ENCODE peak calls at places on chromosome 10, in eight cellular contexts. One of them, this sample, is unnamed.

GRCh38 chr10:28082316-28082715 is 83.4 kb upstream of the ODAD2 start:
- DNase-seq in skeletal muscle cell: no peak
- DNase-seq in stimulated activated CD4-positive, alpha-beta T cell treated with anti-CD3 and anti-CD28 coated beads, Interleukin-4, amount 100 ng/mL, for 24 hours: no peak
- DNase-seq in NCI-H1436: no peak
- DNase-seq in fibroblast of mammary gland: no peak
- DNase-seq in stomach: no peak
- DNase-seq in activated CD4-positive, alpha-beta T cell treated with anti-CD3 and anti-CD28 coated beads, Interleukin-2, amount 50 U/mL, for 24 hours: no peak
- DNase-seq in nephron progenitor cell: no peak
- DNase-seq in this sample: no peak

GRCh38 chr10:45180946-45181439 is 134.4 kb downstream of the OR13A1 start:
- DNase-seq in stimulated activated CD4-positive, alpha-beta T cell treated with anti-CD3 and anti-CD28 coated beads, Interleukin-4, amount 100 ng/mL, for 24 hours: no peak
- DNase-seq in stomach: no peak
- DNase-seq in NCI-H1436: no peak
- DNase-seq in fibroblast of mammary gland: no peak
- DNase-seq in activated CD4-positive, alpha-beta T cell treated with anti-CD3 and anti-CD28 coated beads, Interleukin-2, amount 50 U/mL, for 24 hours: no peak
- DNase-seq in nephron progenitor cell: no peak
- DNase-seq in skeletal muscle cell: no peak
- DNase-seq in this sample: no peak

GRCh38 chr10:15897282-15897681 is 37.0 kb upstream of the MINDY3 start:
- DNase-seq in activated CD4-positive, alpha-beta T cell treated with anti-CD3 and anti-CD28 coated beads, Interleukin-2, amount 50 U/mL, for 24 hours: no peak
- DNase-seq in stomach: no peak
- DNase-seq in NCI-H1436: no peak
- DNase-seq in skeletal muscle cell: peak
- DNase-seq in stimulated activated CD4-positive, alpha-beta T cell treated with anti-CD3 and anti-CD28 coated beads, Interleukin-4, amount 100 ng/mL, for 24 hours: no peak
- DNase-seq in fibroblast of mammary gland: peak
- DNase-seq in nephron progenitor cell: no peak
- DNase-seq in this sample: no peak

GRCh38 chr10:89414146-89414878 is at the start of gene IFIT5:
- DNase-seq in skeletal muscle cell: no peak
- DNase-seq in nephron progenitor cell: peak
- DNase-seq in stimulated activated CD4-positive, alpha-beta T cell treated with anti-CD3 and anti-CD28 coated beads, Interleukin-4, amount 100 ng/mL, for 24 hours: peak
- DNase-seq in fibroblast of mammary gland: peak
- DNase-seq in stomach: peak
- DNase-seq in activated CD4-positive, alpha-beta T cell treated with anti-CD3 and anti-CD28 coated beads, Interleukin-2, amount 50 U/mL, for 24 hours: peak
- DNase-seq in NCI-H1436: peak
- DNase-seq in this sample: peak

GRCh38 chr10:60280475-60280874 is 109.2 kb downstream of the ANK3 start:
- DNase-seq in skeletal muscle cell: no peak
- DNase-seq in NCI-H1436: no peak
- DNase-seq in stomach: no peak
- DNase-seq in activated CD4-positive, alpha-beta T cell treated with anti-CD3 and anti-CD28 coated beads, Interleukin-2, amount 50 U/mL, for 24 hours: no peak
- DNase-seq in fibroblast of mammary gland: no peak
- DNase-seq in nephron progenitor cell: no peak
- DNase-seq in stimulated activated CD4-positive, alpha-beta T cell treated with anti-CD3 and anti-CD28 coated beads, Interleukin-4, amount 100 ng/mL, for 24 hours: no peak
- DNase-seq in this sample: no peak

GRCh38 chr10:133378251-133379096 is 588 bp upstream of the PAOX start:
- DNase-seq in stomach: peak
- DNase-seq in stimulated activated CD4-positive, alpha-beta T cell treated with anti-CD3 and anti-CD28 coated beads, Interleukin-4, amount 100 ng/mL, for 24 hours: peak
- DNase-seq in nephron progenitor cell: peak
- DNase-seq in skeletal muscle cell: no peak
- DNase-seq in NCI-H1436: peak
- DNase-seq in activated CD4-positive, alpha-beta T cell treated with anti-CD3 and anti-CD28 coated beads, Interleukin-2, amount 50 U/mL, for 24 hours: peak
- DNase-seq in fibroblast of mammary gland: peak
- DNase-seq in this sample: peak

GRCh38 chr10:51386248-51386885 is 312.1 kb downstream of the PRKG1 start:
- DNase-seq in NCI-H1436: no peak
- DNase-seq in skeletal muscle cell: no peak
- DNase-seq in activated CD4-positive, alpha-beta T cell treated with anti-CD3 and anti-CD28 coated beads, Interleukin-2, amount 50 U/mL, for 24 hours: no peak
- DNase-seq in nephron progenitor cell: no peak
- DNase-seq in stomach: no peak
- DNase-seq in fibroblast of mammary gland: peak
- DNase-seq in stimulated activated CD4-positive, alpha-beta T cell treated with anti-CD3 and anti-CD28 coated beads, Interleukin-4, amount 100 ng/mL, for 24 hours: no peak
- DNase-seq in this sample: no peak

GRCh38 chr10:95742529-95742884 is 13.5 kb upstream of the ENTPD1 start:
- DNase-seq in stimulated activated CD4-positive, alpha-beta T cell treated with anti-CD3 and anti-CD28 coated beads, Interleukin-4, amount 100 ng/mL, for 24 hours: no peak
- DNase-seq in nephron progenitor cell: no peak
- DNase-seq in skeletal muscle cell: peak
- DNase-seq in stomach: peak
- DNase-seq in fibroblast of mammary gland: no peak
- DNase-seq in NCI-H1436: no peak
- DNase-seq in activated CD4-positive, alpha-beta T cell treated with anti-CD3 and anti-CD28 coated beads, Interleukin-2, amount 50 U/mL, for 24 hours: no peak
- DNase-seq in this sample: no peak

GRCh38 chr10:51700228-51700835 is 937 bp upstream of the CSTF2T start:
- DNase-seq in NCI-H1436: no peak
- DNase-seq in skeletal muscle cell: no peak
- DNase-seq in fibroblast of mammary gland: no peak
- DNase-seq in nephron progenitor cell: no peak
- DNase-seq in activated CD4-positive, alpha-beta T cell treated with anti-CD3 and anti-CD28 coated beads, Interleukin-2, amount 50 U/mL, for 24 hours: no peak
- DNase-seq in stomach: peak
- DNase-seq in stimulated activated CD4-positive, alpha-beta T cell treated with anti-CD3 and anti-CD28 coated beads, Interleukin-4, amount 100 ng/mL, for 24 hours: peak
- DNase-seq in this sample: no peak

GRCh38 chr10:50470798-50471582 is 152.8 kb downstream of the SGMS1 start:
- DNase-seq in nephron progenitor cell: no peak
- DNase-seq in stimulated activated CD4-positive, alpha-beta T cell treated with anti-CD3 and anti-CD28 coated beads, Interleukin-4, amount 100 ng/mL, for 24 hours: no peak
- DNase-seq in activated CD4-positive, alpha-beta T cell treated with anti-CD3 and anti-CD28 coated beads, Interleukin-2, amount 50 U/mL, for 24 hours: no peak
- DNase-seq in skeletal muscle cell: no peak
- DNase-seq in stomach: no peak
- DNase-seq in NCI-H1436: no peak
- DNase-seq in fibroblast of mammary gland: no peak
- DNase-seq in this sample: no peak

GRCh38 chr10:50796693-50797092 is 57.0 kb downstream of the ASAH2B start:
- DNase-seq in fibroblast of mammary gland: no peak
- DNase-seq in NCI-H1436: no peak
- DNase-seq in stimulated activated CD4-positive, alpha-beta T cell treated with anti-CD3 and anti-CD28 coated beads, Interleukin-4, amount 100 ng/mL, for 24 hours: no peak
- DNase-seq in activated CD4-positive, alpha-beta T cell treated with anti-CD3 and anti-CD28 coated beads, Interleukin-2, amount 50 U/mL, for 24 hours: no peak
- DNase-seq in nephron progenitor cell: no peak
- DNase-seq in skeletal muscle cell: no peak
- DNase-seq in stomach: no peak
- DNase-seq in this sample: no peak

GRCh38 chr10:36730316-36730715 is 395.1 kb upstream of the ANKRD30A start:
- DNase-seq in stomach: no peak
- DNase-seq in activated CD4-positive, alpha-beta T cell treated with anti-CD3 and anti-CD28 coated beads, Interleukin-2, amount 50 U/mL, for 24 hours: no peak
- DNase-seq in skeletal muscle cell: no peak
- DNase-seq in fibroblast of mammary gland: no peak
- DNase-seq in NCI-H1436: no peak
- DNase-seq in stimulated activated CD4-positive, alpha-beta T cell treated with anti-CD3 and anti-CD28 coated beads, Interleukin-4, amount 100 ng/mL, for 24 hours: no peak
- DNase-seq in nephron progenitor cell: no peak
- DNase-seq in this sample: no peak

GRCh38 chr10:82377608-82378007 is 502.6 kb downstream of the NRG3 start:
- DNase-seq in activated CD4-positive, alpha-beta T cell treated with anti-CD3 and anti-CD28 coated beads, Interleukin-2, amount 50 U/mL, for 24 hours: no peak
- DNase-seq in fibroblast of mammary gland: peak
- DNase-seq in nephron progenitor cell: no peak
- DNase-seq in stimulated activated CD4-positive, alpha-beta T cell treated with anti-CD3 and anti-CD28 coated beads, Interleukin-4, amount 100 ng/mL, for 24 hours: no peak
- DNase-seq in stomach: no peak
- DNase-seq in skeletal muscle cell: peak
- DNase-seq in NCI-H1436: no peak
- DNase-seq in this sample: no peak

GRCh38 chr10:44628921-44629320 is 244.0 kb upstream of the CXCL12 start:
- DNase-seq in fibroblast of mammary gland: peak
- DNase-seq in activated CD4-positive, alpha-beta T cell treated with anti-CD3 and anti-CD28 coated beads, Interleukin-2, amount 50 U/mL, for 24 hours: no peak
- DNase-seq in stimulated activated CD4-positive, alpha-beta T cell treated with anti-CD3 and anti-CD28 coated beads, Interleukin-4, amount 100 ng/mL, for 24 hours: no peak
- DNase-seq in NCI-H1436: no peak
- DNase-seq in nephron progenitor cell: no peak
- DNase-seq in skeletal muscle cell: peak
- DNase-seq in stomach: no peak
- DNase-seq in this sample: no peak

GRCh38 chr10:13062813-13063212 is 37.1 kb upstream of the OPTN start:
- DNase-seq in NCI-H1436: no peak
- DNase-seq in stimulated activated CD4-positive, alpha-beta T cell treated with anti-CD3 and anti-CD28 coated beads, Interleukin-4, amount 100 ng/mL, for 24 hours: peak
- DNase-seq in skeletal muscle cell: no peak
- DNase-seq in stomach: no peak
- DNase-seq in activated CD4-positive, alpha-beta T cell treated with anti-CD3 and anti-CD28 coated beads, Interleukin-2, amount 50 U/mL, for 24 hours: no peak
- DNase-seq in nephron progenitor cell: no peak
- DNase-seq in fibroblast of mammary gland: peak
- DNase-seq in this sample: no peak

GRCh38 chr10:44300666-44301649 is 83.9 kb downstream of the CXCL12 start:
- DNase-seq in skeletal muscle cell: peak
- DNase-seq in activated CD4-positive, alpha-beta T cell treated with anti-CD3 and anti-CD28 coated beads, Interleukin-2, amount 50 U/mL, for 24 hours: no peak
- DNase-seq in fibroblast of mammary gland: peak
- DNase-seq in stomach: peak
- DNase-seq in nephron progenitor cell: no peak
- DNase-seq in stimulated activated CD4-positive, alpha-beta T cell treated with anti-CD3 and anti-CD28 coated beads, Interleukin-4, amount 100 ng/mL, for 24 hours: no peak
- DNase-seq in NCI-H1436: no peak
- DNase-seq in this sample: no peak

GRCh38 chr10:132509506-132510173 is 27.9 kb upstream of the INPP5A start:
- DNase-seq in stimulated activated CD4-positive, alpha-beta T cell treated with anti-CD3 and anti-CD28 coated beads, Interleukin-4, amount 100 ng/mL, for 24 hours: no peak
- DNase-seq in activated CD4-positive, alpha-beta T cell treated with anti-CD3 and anti-CD28 coated beads, Interleukin-2, amount 50 U/mL, for 24 hours: no peak
- DNase-seq in stomach: no peak
- DNase-seq in skeletal muscle cell: no peak
- DNase-seq in fibroblast of mammary gland: no peak
- DNase-seq in nephron progenitor cell: no peak
- DNase-seq in NCI-H1436: no peak
- DNase-seq in this sample: no peak

GRCh38 chr10:689433-690226 is at the start of gene DIP2C:
- DNase-seq in stimulated activated CD4-positive, alpha-beta T cell treated with anti-CD3 and anti-CD28 coated beads, Interleukin-4, amount 100 ng/mL, for 24 hours: no peak
- DNase-seq in fibroblast of mammary gland: peak
- DNase-seq in stomach: peak
- DNase-seq in skeletal muscle cell: peak
- DNase-seq in activated CD4-positive, alpha-beta T cell treated with anti-CD3 and anti-CD28 coated beads, Interleukin-2, amount 50 U/mL, for 24 hours: no peak
- DNase-seq in nephron progenitor cell: peak
- DNase-seq in NCI-H1436: peak
- DNase-seq in this sample: no peak

GRCh38 chr10:28730031-28730778 is 52.9 kb downstream of the BAMBI start:
- DNase-seq in fibroblast of mammary gland: no peak
- DNase-seq in skeletal muscle cell: no peak
- DNase-seq in stimulated activated CD4-positive, alpha-beta T cell treated with anti-CD3 and anti-CD28 coated beads, Interleukin-4, amount 100 ng/mL, for 24 hours: no peak
- DNase-seq in NCI-H1436: no peak
- DNase-seq in activated CD4-positive, alpha-beta T cell treated with anti-CD3 and anti-CD28 coated beads, Interleukin-2, amount 50 U/mL, for 24 hours: no peak
- DNase-seq in nephron progenitor cell: no peak
- DNase-seq in stomach: no peak
- DNase-seq in this sample: no peak

GRCh38 chr10:46555713-46556514 is 544 bp downstream of the GPRIN2 start:
- DNase-seq in nephron progenitor cell: peak
- DNase-seq in activated CD4-positive, alpha-beta T cell treated with anti-CD3 and anti-CD28 coated beads, Interleukin-2, amount 50 U/mL, for 24 hours: no peak
- DNase-seq in NCI-H1436: no peak
- DNase-seq in stomach: peak
- DNase-seq in fibroblast of mammary gland: no peak
- DNase-seq in stimulated activated CD4-positive, alpha-beta T cell treated with anti-CD3 and anti-CD28 coated beads, Interleukin-4, amount 100 ng/mL, for 24 hours: peak
- DNase-seq in skeletal muscle cell: no peak
- DNase-seq in this sample: no peak

GRCh38 chr10:23474081-23474480 is 35.2 kb downstream of the OTUD1 start:
- DNase-seq in nephron progenitor cell: no peak
- DNase-seq in stomach: no peak
- DNase-seq in fibroblast of mammary gland: no peak
- DNase-seq in skeletal muscle cell: no peak
- DNase-seq in stimulated activated CD4-positive, alpha-beta T cell treated with anti-CD3 and anti-CD28 coated beads, Interleukin-4, amount 100 ng/mL, for 24 hours: no peak
- DNase-seq in NCI-H1436: no peak
- DNase-seq in activated CD4-positive, alpha-beta T cell treated with anti-CD3 and anti-CD28 coated beads, Interleukin-2, amount 50 U/mL, for 24 hours: no peak
- DNase-seq in this sample: no peak

GRCh38 chr10:132299381-132300336 is 8.1 kb downstream of the STK32C start:
- DNase-seq in stomach: no peak
- DNase-seq in activated CD4-positive, alpha-beta T cell treated with anti-CD3 and anti-CD28 coated beads, Interleukin-2, amount 50 U/mL, for 24 hours: no peak
- DNase-seq in stimulated activated CD4-positive, alpha-beta T cell treated with anti-CD3 and anti-CD28 coated beads, Interleukin-4, amount 100 ng/mL, for 24 hours: no peak
- DNase-seq in skeletal muscle cell: no peak
- DNase-seq in fibroblast of mammary gland: no peak
- DNase-seq in nephron progenitor cell: no peak
- DNase-seq in NCI-H1436: no peak
- DNase-seq in this sample: no peak

GRCh38 chr10:14584643-14585042 is 190.1 kb downstream of the FAM107B start:
- DNase-seq in stomach: peak
- DNase-seq in NCI-H1436: no peak
- DNase-seq in fibroblast of mammary gland: no peak
- DNase-seq in skeletal muscle cell: no peak
- DNase-seq in activated CD4-positive, alpha-beta T cell treated with anti-CD3 and anti-CD28 coated beads, Interleukin-2, amount 50 U/mL, for 24 hours: no peak
- DNase-seq in nephron progenitor cell: no peak
- DNase-seq in stimulated activated CD4-positive, alpha-beta T cell treated with anti-CD3 and anti-CD28 coated beads, Interleukin-4, amount 100 ng/mL, for 24 hours: peak
- DNase-seq in this sample: no peak

GRCh38 chr10:110746254-110746826 is 102.2 kb downstream of the RBM20 start:
- DNase-seq in NCI-H1436: peak
- DNase-seq in stimulated activated CD4-positive, alpha-beta T cell treated with anti-CD3 and anti-CD28 coated beads, Interleukin-4, amount 100 ng/mL, for 24 hours: peak
- DNase-seq in activated CD4-positive, alpha-beta T cell treated with anti-CD3 and anti-CD28 coated beads, Interleukin-2, amount 50 U/mL, for 24 hours: no peak
- DNase-seq in nephron progenitor cell: peak
- DNase-seq in stomach: peak
- DNase-seq in fibroblast of mammary gland: peak
- DNase-seq in skeletal muscle cell: peak
- DNase-seq in this sample: peak

GRCh38 chr10:50593523-50593922 is 30.2 kb downstream of the SGMS1 start:
- DNase-seq in fibroblast of mammary gland: peak
- DNase-seq in nephron progenitor cell: no peak
- DNase-seq in stomach: no peak
- DNase-seq in activated CD4-positive, alpha-beta T cell treated with anti-CD3 and anti-CD28 coated beads, Interleukin-2, amount 50 U/mL, for 24 hours: no peak
- DNase-seq in skeletal muscle cell: peak
- DNase-seq in stimulated activated CD4-positive, alpha-beta T cell treated with anti-CD3 and anti-CD28 coated beads, Interleukin-4, amount 100 ng/mL, for 24 hours: no peak
- DNase-seq in NCI-H1436: no peak
- DNase-seq in this sample: no peak

GRCh38 chr10:110535958-110536891 is 31.3 kb upstream of the SMC3 start:
- DNase-seq in nephron progenitor cell: no peak
- DNase-seq in stomach: peak
- DNase-seq in activated CD4-positive, alpha-beta T cell treated with anti-CD3 and anti-CD28 coated beads, Interleukin-2, amount 50 U/mL, for 24 hours: no peak
- DNase-seq in skeletal muscle cell: peak
- DNase-seq in fibroblast of mammary gland: peak
- DNase-seq in stimulated activated CD4-positive, alpha-beta T cell treated with anti-CD3 and anti-CD28 coated beads, Interleukin-4, amount 100 ng/mL, for 24 hours: peak
- DNase-seq in NCI-H1436: no peak
- DNase-seq in this sample: peak

GRCh38 chr10:122265896-122266295 is 5.2 kb upstream of the BTBD16 start:
- DNase-seq in nephron progenitor cell: no peak
- DNase-seq in activated CD4-positive, alpha-beta T cell treated with anti-CD3 and anti-CD28 coated beads, Interleukin-2, amount 50 U/mL, for 24 hours: no peak
- DNase-seq in stomach: no peak
- DNase-seq in fibroblast of mammary gland: no peak
- DNase-seq in skeletal muscle cell: no peak
- DNase-seq in stimulated activated CD4-positive, alpha-beta T cell treated with anti-CD3 and anti-CD28 coated beads, Interleukin-4, amount 100 ng/mL, for 24 hours: no peak
- DNase-seq in NCI-H1436: no peak
- DNase-seq in this sample: no peak

GRCh38 chr10:130802301-130802700 is 509.2 kb downstream of the TCERG1L start:
- DNase-seq in activated CD4-positive, alpha-beta T cell treated with anti-CD3 and anti-CD28 coated beads, Interleukin-2, amount 50 U/mL, for 24 hours: no peak
- DNase-seq in stomach: no peak
- DNase-seq in stimulated activated CD4-positive, alpha-beta T cell treated with anti-CD3 and anti-CD28 coated beads, Interleukin-4, amount 100 ng/mL, for 24 hours: no peak
- DNase-seq in fibroblast of mammary gland: no peak
- DNase-seq in nephron progenitor cell: no peak
- DNase-seq in NCI-H1436: no peak
- DNase-seq in skeletal muscle cell: no peak
- DNase-seq in this sample: no peak

GRCh38 chr10:131547129-131547799 is 235.7 kb upstream of the TCERG1L start:
- DNase-seq in activated CD4-positive, alpha-beta T cell treated with anti-CD3 and anti-CD28 coated beads, Interleukin-2, amount 50 U/mL, for 24 hours: no peak
- DNase-seq in stomach: no peak
- DNase-seq in fibroblast of mammary gland: no peak
- DNase-seq in stimulated activated CD4-positive, alpha-beta T cell treated with anti-CD3 and anti-CD28 coated beads, Interleukin-4, amount 100 ng/mL, for 24 hours: no peak
- DNase-seq in skeletal muscle cell: no peak
- DNase-seq in nephron progenitor cell: no peak
- DNase-seq in NCI-H1436: no peak
- DNase-seq in this sample: no peak

GRCh38 chr10:45428611-45429510 is 54.8 kb downstream of the ALOX5 start:
- DNase-seq in skeletal muscle cell: no peak
- DNase-seq in stimulated activated CD4-positive, alpha-beta T cell treated with anti-CD3 and anti-CD28 coated beads, Interleukin-4, amount 100 ng/mL, for 24 hours: no peak
- DNase-seq in fibroblast of mammary gland: no peak
- DNase-seq in nephron progenitor cell: no peak
- DNase-seq in NCI-H1436: no peak
- DNase-seq in activated CD4-positive, alpha-beta T cell treated with anti-CD3 and anti-CD28 coated beads, Interleukin-2, amount 50 U/mL, for 24 hours: no peak
- DNase-seq in stomach: no peak
- DNase-seq in this sample: no peak

GRCh38 chr10:71746344-71747037 is 26.8 kb downstream of the VSIR start:
- DNase-seq in activated CD4-positive, alpha-beta T cell treated with anti-CD3 and anti-CD28 coated beads, Interleukin-2, amount 50 U/mL, for 24 hours: no peak
- DNase-seq in stimulated activated CD4-positive, alpha-beta T cell treated with anti-CD3 and anti-CD28 coated beads, Interleukin-4, amount 100 ng/mL, for 24 hours: peak
- DNase-seq in NCI-H1436: no peak
- DNase-seq in skeletal muscle cell: no peak
- DNase-seq in stomach: peak
- DNase-seq in nephron progenitor cell: peak
- DNase-seq in fibroblast of mammary gland: no peak
- DNase-seq in this sample: no peak

GRCh38 chr10:86389441-86390193 is 23.0 kb upstream of the GRID1 start:
- DNase-seq in NCI-H1436: no peak
- DNase-seq in skeletal muscle cell: no peak
- DNase-seq in nephron progenitor cell: peak
- DNase-seq in fibroblast of mammary gland: no peak
- DNase-seq in activated CD4-positive, alpha-beta T cell treated with anti-CD3 and anti-CD28 coated beads, Interleukin-2, amount 50 U/mL, for 24 hours: no peak
- DNase-seq in stomach: peak
- DNase-seq in stimulated activated CD4-positive, alpha-beta T cell treated with anti-CD3 and anti-CD28 coated beads, Interleukin-4, amount 100 ng/mL, for 24 hours: no peak
- DNase-seq in this sample: no peak

GRCh38 chr10:110893559-110894179 is 21.9 kb downstream of the PDCD4 start:
- DNase-seq in fibroblast of mammary gland: peak
- DNase-seq in stomach: no peak
- DNase-seq in stimulated activated CD4-positive, alpha-beta T cell treated with anti-CD3 and anti-CD28 coated beads, Interleukin-4, amount 100 ng/mL, for 24 hours: peak
- DNase-seq in activated CD4-positive, alpha-beta T cell treated with anti-CD3 and anti-CD28 coated beads, Interleukin-2, amount 50 U/mL, for 24 hours: no peak
- DNase-seq in NCI-H1436: peak
- DNase-seq in nephron progenitor cell: no peak
- DNase-seq in skeletal muscle cell: no peak
- DNase-seq in this sample: no peak

GRCh38 chr10:80202934-80203834 is 2.2 kb downstream of the ANXA11 start:
- DNase-seq in activated CD4-positive, alpha-beta T cell treated with anti-CD3 and anti-CD28 coated beads, Interleukin-2, amount 50 U/mL, for 24 hours: no peak
- DNase-seq in stimulated activated CD4-positive, alpha-beta T cell treated with anti-CD3 and anti-CD28 coated beads, Interleukin-4, amount 100 ng/mL, for 24 hours: peak
- DNase-seq in nephron progenitor cell: peak
- DNase-seq in fibroblast of mammary gland: peak
- DNase-seq in stomach: peak
- DNase-seq in NCI-H1436: no peak
- DNase-seq in skeletal muscle cell: peak
- DNase-seq in this sample: peak

This sample was measured in T-helper 2 cell treated with Interferon-gamma antibody and Interleukin-4, amounts not matched to agents 5 μg/mL and 100 μg/mL, for 36 hours.